ENCODE peak calls at places on chromosomes 12 and 14, in six cellular contexts. V, M, J, U, X and O are unnamed samples.
A peak's percentile ranks its signal among the peaks of the same experiment; 100 is the strongest.

GRCh38 chr12:126083931-126084330 is 1018.7 kb downstream of the AACS start:
- DNase-seq in V (no peak), M (no peak), J (no peak), U (no peak), X (no peak), O (no peak)

GRCh38 chr14:103179078-103179477 is 55.8 kb downstream of the TNFAIP2 start:
- DNase-seq in V (no peak), M (no peak), J (no peak), U (no peak), X (no peak), O (no peak)

GRCh38 chr12:111413442-111414086 is 7.8 kb downstream of the SH2B3 start:
- DNase-seq in V (peak; percentile 59), M (no peak), J (peak; percentile 54), U (no peak), X (peak; percentile 59), O (peak; percentile 52)

GRCh38 chr12:84994436-84994835 is 41.6 kb downstream of the TSPAN19 start:
- DNase-seq in V (no peak), M (no peak), J (no peak), U (no peak), X (no peak), O (no peak)

GRCh38 chr12:121794532-121795028 is 1.1 kb upstream of the RHOF start:
- DNase-seq in V (no peak), M (no peak), J (peak; percentile 47), U (no peak), X (no peak), O (no peak)

GRCh38 chr14:51342226-51342625 is 102.2 kb downstream of the TMX1 start:
- DNase-seq in V (peak; percentile 97), M (no peak), J (no peak), U (no peak), X (no peak), O (no peak)

GRCh38 chr12:2893007-2893406 is 2.3 kb downstream of the TULP3 start:
- DNase-seq in V (peak; percentile 71), M (peak; percentile 28), J (peak; percentile 29), U (peak; percentile 65), X (no peak), O (peak; percentile 31)

GRCh38 chr12:98578392-98578791 is 15.1 kb upstream of the SLC25A3 start:
- DNase-seq in V (no peak), M (no peak), J (no peak), U (no peak), X (no peak), O (no peak)

GRCh38 chr12:25286837-25287236 is 36.1 kb upstream of the KRAS start:
- DNase-seq in V (peak; percentile 35), M (no peak), J (no peak), U (no peak), X (no peak), O (no peak)

GRCh38 chr12:49893753-49894752 is 9.6 kb downstream of the FAIM2 start:
- DNase-seq in V (peak; percentile 86), M (peak; percentile 45), J (no peak), U (no peak), X (no peak), O (no peak)

GRCh38 chr14:105257464-105257863 is 9.1 kb downstream of the BTBD6 start:
- DNase-seq in V (no peak), M (no peak), J (no peak), U (no peak), X (no peak), O (no peak)

GRCh38 chr12:110475426-110475825 is 6.8 kb downstream of the FAM216A start:
- DNase-seq in V (no peak), M (no peak), J (no peak), U (no peak), X (no peak), O (no peak)

GRCh38 chr12:11826607-11827006 is 177.1 kb downstream of the ETV6 start:
- DNase-seq in V (no peak), M (no peak), J (no peak), U (no peak), X (no peak), O (no peak)

GRCh38 chr12:96354844-96355534 is 45.2 kb downstream of the CDK17 start:
- DNase-seq in V (no peak), M (no peak), J (no peak), U (no peak), X (no peak), O (no peak)

GRCh38 chr12:96359328-96359727 is 40.9 kb downstream of the CDK17 start:
- DNase-seq in V (peak; percentile 26), M (no peak), J (no peak), U (no peak), X (no peak), O (no peak)

GRCh38 chr12:96354326-96354725 is 45.9 kb downstream of the CDK17 start:
- DNase-seq in V (no peak), M (no peak), J (no peak), U (peak; percentile 3), X (no peak), O (no peak)

GRCh38 chr12:96360550-96360949 is 39.7 kb downstream of the CDK17 start:
- DNase-seq in V (no peak), M (no peak), J (no peak), U (no peak), X (no peak), O (no peak)

DNA sequence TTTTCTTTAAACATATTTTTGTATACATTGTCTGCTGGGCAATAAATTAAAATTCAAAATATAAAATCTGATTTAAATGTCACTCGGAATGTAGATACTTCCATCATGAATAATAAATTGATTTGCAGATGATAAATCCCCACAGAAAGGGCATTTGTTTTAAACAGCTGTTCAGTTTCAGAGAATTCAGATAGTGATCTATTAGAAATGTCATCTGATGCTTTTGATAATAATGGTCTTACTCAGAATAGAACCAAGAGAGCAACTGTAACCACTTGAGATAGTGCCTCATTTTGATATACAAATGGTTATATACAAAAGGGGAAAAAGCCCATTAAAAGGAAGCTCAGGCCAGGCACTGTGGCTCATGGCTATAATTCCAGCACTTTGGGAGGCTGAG is 43.4 kb downstream of the CDK17 start:
- DNase-seq in V (no peak), M (no peak), J (no peak), U (no peak), X (no peak), O (no peak)
- H3K4me3 ChIP-seq in V (no peak overlapping the region), M (no peak overlapping the region), J (no peak overlapping the region), U (no peak overlapping the region), X (no peak overlapping the region), O (no peak overlapping the region)

GRCh38 chr12:20731274-20731673 is 36.1 kb downstream of the SLCO1C1 start:
- DNase-seq in V (no peak), M (no peak), J (no peak), U (no peak), X (no peak), O (no peak)
- TF ChIP-seq CTCF in V (peak; percentile 22), M (no peak), J (no peak), U (no peak), X (no peak), O (no peak)

DNA sequence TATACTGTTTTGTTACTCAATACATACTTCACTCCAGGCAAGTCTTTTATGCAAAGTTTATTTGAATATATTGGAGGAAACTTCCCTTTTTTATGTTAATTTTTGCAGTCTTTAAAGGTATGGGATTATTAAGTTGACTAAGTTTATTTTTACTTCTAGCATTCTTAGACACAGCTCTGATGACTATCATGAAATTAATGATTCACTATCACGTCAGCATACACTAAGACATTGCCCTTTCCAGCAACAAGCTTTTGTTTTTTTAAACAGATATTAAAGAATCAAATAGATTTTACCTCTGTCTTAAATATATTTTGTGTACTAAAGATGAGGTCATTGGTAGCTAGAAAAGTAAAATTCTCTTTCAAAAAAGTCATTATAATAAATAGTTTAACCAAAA is 52.1 kb downstream of the DERA start:
- DNase-seq in V (peak; percentile 66), M (no peak), J (no peak), U (no peak), X (no peak), O (no peak)
- H3K27ac ChIP-seq in V (peak overlapping the region; percentile 95), M (no peak overlapping the region), J (no peak overlapping the region), U (no peak overlapping the region), X (no peak overlapping the region), O (no peak overlapping the region)

DNA sequence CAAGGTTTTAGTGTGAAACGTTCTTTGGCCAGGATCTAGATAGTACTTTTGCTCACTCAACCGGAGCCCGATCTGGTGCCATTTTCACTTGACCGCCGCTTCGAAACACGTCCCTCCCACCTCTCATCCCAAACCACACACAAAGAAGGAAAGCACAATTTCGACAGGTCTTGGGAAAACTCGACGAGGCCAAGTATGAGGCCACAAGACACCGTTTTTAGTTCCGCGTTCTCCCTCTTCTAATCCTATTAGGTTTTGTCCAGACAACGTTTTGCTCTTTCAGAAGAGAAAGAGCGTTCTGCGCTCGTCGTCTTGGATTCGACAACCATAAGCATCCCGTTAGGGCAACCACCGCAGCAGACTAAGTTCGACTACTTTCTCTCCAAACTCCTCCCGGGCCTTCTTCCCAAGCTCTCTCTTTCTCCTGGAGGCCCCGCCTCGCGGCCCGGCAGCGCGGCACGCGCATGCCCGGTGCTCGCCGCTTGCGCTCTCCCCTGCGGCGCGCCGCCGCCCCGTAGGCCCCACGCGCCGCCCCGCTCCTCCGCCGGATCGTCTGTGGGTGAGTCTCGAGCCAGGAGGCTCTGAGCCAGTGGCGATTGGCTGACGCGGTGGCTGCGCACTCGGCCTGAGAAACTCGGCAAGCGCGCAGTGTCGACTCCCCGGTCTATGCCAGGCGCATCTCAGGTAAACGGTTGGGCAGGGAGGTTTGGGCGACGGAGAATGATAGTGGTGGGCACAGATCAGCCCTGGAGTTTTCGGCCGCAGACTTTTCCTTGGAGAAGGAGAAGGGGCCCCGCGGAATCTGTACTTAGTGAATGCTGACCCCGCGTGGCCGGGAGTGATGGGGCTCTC is at the start of gene MIPOL1:
- DNase-seq in V (peak; percentile 93), M (peak; percentile 95), J (peak; percentile 90), U (peak; percentile 69), X (peak; percentile 88), O (peak; percentile 81)
- H3K4me3 ChIP-seq in V (peak within 1 kb of the TSS; percentile 83), M (peak within 1 kb of the TSS; percentile 49), J (peak within 1 kb of the TSS; percentile 81), U (peak within 1 kb of the TSS; percentile 88), X (peak within 1 kb of the TSS; percentile 59), O (peak within 1 kb of the TSS; percentile 70)

GRCh38 chr12:32450768-32451167 is 51.4 kb downstream of the FGD4 start:
- DNase-seq in V (no peak), M (no peak), J (no peak), U (no peak), X (no peak), O (no peak)

GRCh38 chr12:32446306-32447119 is 47.2 kb downstream of the FGD4 start:
- DNase-seq in V (no peak), M (peak; percentile 13), J (no peak), U (no peak), X (no peak), O (no peak)

GRCh38 chr12:32445356-32445755 is 46.0 kb downstream of the FGD4 start:
- DNase-seq in V (no peak), M (no peak), J (no peak), U (no peak), X (no peak), O (no peak)

GRCh38 chr12:32450363-32450762 is 51.0 kb downstream of the FGD4 start:
- DNase-seq in V (no peak), M (no peak), J (no peak), U (no peak), X (no peak), O (no peak)

DNA sequence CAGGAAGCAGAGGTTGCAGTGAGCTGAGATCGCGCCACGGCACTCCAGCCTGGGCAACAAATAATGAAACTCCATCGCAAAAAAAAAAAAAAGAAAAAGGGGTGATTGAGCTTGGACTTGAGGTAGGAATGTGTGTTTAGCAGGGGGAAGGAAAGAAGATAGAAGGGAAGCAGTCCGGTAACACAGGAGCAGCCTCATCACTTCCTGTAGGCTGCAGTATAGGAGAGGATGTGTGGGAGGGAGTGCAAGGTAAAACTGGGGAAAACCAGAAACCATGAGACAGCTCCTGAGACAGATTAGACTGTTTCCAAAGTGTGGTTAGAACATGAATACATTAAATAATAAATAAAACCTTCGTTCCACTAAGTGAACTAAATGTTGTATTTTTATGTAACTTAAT is 49.2 kb downstream of the FGD4 start:
- DNase-seq in V (no peak), M (no peak), J (no peak), U (no peak), X (no peak), O (no peak)
- TF ChIP-seq CTCF in V (no peak), M (no peak), J (no peak), U (peak; percentile 7), X (no peak), O (no peak)